ENCODE peak calls at places on chromosome X, in eight cellular contexts. G is fibroblast of lung, D is AG09309, M is dorsolateral prefrontal cortex, T is kidney epithelial cell, J is sigmoid colon, W is Caco-2, P is AG04450. V is an unnamed sample.

GRCh38 chrX:47068214-47068613 is 10.0 kb upstream of the RGN start:
- DNase-seq in G (no peak), D (no peak), M (no peak), T (no peak), J (no peak), W (no peak), P (no peak), V (no peak)

GRCh38 chrX:28127662-28128061 is 146.4 kb upstream of the DCAF8L1 start:
- DNase-seq in G (no peak), D (no peak), M (no peak), T (no peak), J (no peak), W (no peak), P (no peak), V (no peak)

GRCh38 chrX:132940727-132941162 is 17.7 kb downstream of the HS6ST2 start:
- DNase-seq in G (no peak), D (no peak), M (no peak), T (no peak), J (no peak), W (peak; percentile 82), P (no peak), V (no peak)

GRCh38 chrX:153375571-153375970 is 25.6 kb downstream of the PNMA6E start:
- DNase-seq in G (no peak), D (no peak), M (no peak), T (no peak), J (no peak), W (no peak), P (no peak), V (no peak)

GRCh38 chrX:68917799-68918198 is 89.0 kb downstream of the EFNB1 start:
- DNase-seq in G (no peak), D (no peak), M (no peak), T (no peak), J (no peak), W (no peak), P (no peak), V (no peak)

GRCh38 chrX:103845165-103845653 is 13.2 kb upstream of the RAB9B start:
- DNase-seq in G (peak; percentile 72), D (peak; percentile 59), M (peak; percentile 65), T (peak; percentile 44), J (peak; percentile 76), W (peak; percentile 48), P (peak; percentile 38), V (peak; percentile 81)

GRCh38 chrX:150018931-150019331 is 80.6 kb upstream of the EOLA2 start:
- DNase-seq in G (peak; percentile 50), D (peak; percentile 27), M (no peak), T (no peak), J (no peak), W (no peak), P (peak; percentile 67), V (no peak)

GRCh38 chrX:133005038-133005437 is 46.6 kb upstream of the HS6ST2 start:
- DNase-seq in G (peak; percentile 17), D (no peak), M (no peak), T (no peak), J (no peak), W (no peak), P (no peak), V (peak; percentile 5)

GRCh38 chrX:20965270-20966044 is 408.8 kb upstream of the CNKSR2 start:
- DNase-seq in G (no peak), D (no peak), M (no peak), T (no peak), J (no peak), W (peak; percentile 64), P (no peak), V (no peak)

GRCh38 chrX:148466292-148466691 is 34.1 kb upstream of the AFF2 start:
- DNase-seq in G (no peak), D (no peak), M (no peak), T (no peak), J (no peak), W (no peak), P (no peak), V (no peak)

GRCh38 chrX:24371391-24371972 is 11.0 kb downstream of the SUPT20HL1 start:
- DNase-seq in G (peak; percentile 54), D (no peak), M (peak; percentile 50), T (peak; percentile 12), J (peak; percentile 81), W (peak; percentile 47), P (no peak), V (peak; percentile 56)

GRCh38 chrX:43504394-43504793 is 151.7 kb upstream of the MAOA start:
- DNase-seq in G (no peak), D (no peak), M (no peak), T (peak; percentile 2), J (no peak), W (no peak), P (no peak), V (no peak)

DNA sequence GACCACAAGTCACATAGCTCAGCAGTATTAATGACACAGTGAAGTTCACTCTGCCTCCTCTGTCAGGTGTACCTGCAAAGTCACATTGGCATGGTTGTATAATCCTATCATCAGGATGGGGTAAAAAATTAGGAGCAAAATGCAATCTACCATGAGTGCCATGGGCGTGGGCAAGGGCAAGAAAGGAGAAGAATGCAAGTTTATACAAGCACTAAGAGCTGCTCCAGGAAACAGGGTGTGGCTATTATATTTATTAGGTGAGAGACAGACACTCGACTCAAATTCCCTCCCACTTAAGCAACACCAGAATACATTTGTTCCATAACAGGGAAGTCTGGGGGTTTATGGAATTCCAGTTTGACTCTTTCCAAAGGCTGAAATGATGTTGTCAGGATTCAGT is 378.8 kb downstream of the BCOR start:
- DNase-seq in G (peak; percentile 28), D (no peak), M (no peak), T (no peak), J (no peak), W (no peak), P (no peak), V (no peak)
- H3K4me3 ChIP-seq in G (no peak overlapping the region), D (no peak overlapping the region), M (no peak overlapping the region), T (no peak overlapping the region), J (no peak overlapping the region), W (no peak overlapping the region), P (no peak overlapping the region), V (no peak overlapping the region)

GRCh38 chrX:19532709-19533108 is 17.4 kb upstream of the MAP3K15 start:
- DNase-seq in G (no peak), D (no peak), M (no peak), T (no peak), J (no peak), W (no peak), P (no peak), V (no peak)

GRCh38 chrX:19540076-19540475 is 24.8 kb upstream of the MAP3K15 start:
- DNase-seq in G (no peak), D (no peak), M (no peak), T (no peak), J (no peak), W (no peak), P (no peak), V (no peak)

GRCh38 chrX:19541196-19541595 is 25.9 kb upstream of the MAP3K15 start:
- DNase-seq in G (no peak), D (no peak), M (no peak), T (no peak), J (no peak), W (no peak), P (no peak), V (no peak)

GRCh38 chrX:19539665-19540064 is 24.4 kb upstream of the MAP3K15 start:
- DNase-seq in G (no peak), D (no peak), M (no peak), T (no peak), J (no peak), W (no peak), P (no peak), V (no peak)

GRCh38 chrX:19535481-19535880 is 20.2 kb upstream of the MAP3K15 start:
- DNase-seq in G (peak; percentile 65), D (peak; percentile 3), M (no peak), T (no peak), J (no peak), W (no peak), P (no peak), V (peak; percentile 8)
- TF ChIP-seq CTCF in G (peak; percentile 37), D (peak; percentile 46), M (no peak), T (peak; percentile 48), J (no peak), W (peak; percentile 25), P (peak; percentile 51), V (peak; percentile 34)

GRCh38 chrX:53080628-53081580 is 1.3 kb upstream of the TSPYL2 start:
- DNase-seq in G (peak; percentile 29), D (no peak), M (no peak), T (no peak), J (no peak), W (no peak), P (no peak), V (no peak)
- H3K4me3 ChIP-seq in G (no peak overlapping the region), D (peak overlapping the region; percentile 26), M (peak overlapping the region; percentile 79), T (no peak overlapping the region), J (peak overlapping the region; percentile 33), W (peak overlapping the region; percentile 40), P (peak overlapping the region; percentile 37), V (peak overlapping the region; percentile 29)

GRCh38 chrX:134712272-134712671 is 54.0 kb upstream of the PLAC1 start:
- DNase-seq in G (no peak), D (no peak), M (no peak), T (no peak), J (no peak), W (no peak), P (no peak), V (no peak)
- TF ChIP-seq CTCF in G (no peak), D (no peak), M (no peak), T (no peak), J (no peak), W (no peak), P (no peak), V (no peak)

GRCh38 chrX:109954333-109954732 is 48.6 kb upstream of the TMEM164 start:
- DNase-seq in G (no peak), D (no peak), M (no peak), T (no peak), J (no peak), W (no peak), P (no peak), V (no peak)

GRCh38 chrX:109952050-109952449 is 50.9 kb upstream of the TMEM164 start:
- DNase-seq in G (no peak), D (no peak), M (no peak), T (no peak), J (no peak), W (no peak), P (no peak), V (no peak)

GRCh38 chrX:109954955-109955354 is 48.0 kb upstream of the TMEM164 start:
- DNase-seq in G (no peak), D (no peak), M (no peak), T (no peak), J (no peak), W (no peak), P (no peak), V (no peak)

DNA sequence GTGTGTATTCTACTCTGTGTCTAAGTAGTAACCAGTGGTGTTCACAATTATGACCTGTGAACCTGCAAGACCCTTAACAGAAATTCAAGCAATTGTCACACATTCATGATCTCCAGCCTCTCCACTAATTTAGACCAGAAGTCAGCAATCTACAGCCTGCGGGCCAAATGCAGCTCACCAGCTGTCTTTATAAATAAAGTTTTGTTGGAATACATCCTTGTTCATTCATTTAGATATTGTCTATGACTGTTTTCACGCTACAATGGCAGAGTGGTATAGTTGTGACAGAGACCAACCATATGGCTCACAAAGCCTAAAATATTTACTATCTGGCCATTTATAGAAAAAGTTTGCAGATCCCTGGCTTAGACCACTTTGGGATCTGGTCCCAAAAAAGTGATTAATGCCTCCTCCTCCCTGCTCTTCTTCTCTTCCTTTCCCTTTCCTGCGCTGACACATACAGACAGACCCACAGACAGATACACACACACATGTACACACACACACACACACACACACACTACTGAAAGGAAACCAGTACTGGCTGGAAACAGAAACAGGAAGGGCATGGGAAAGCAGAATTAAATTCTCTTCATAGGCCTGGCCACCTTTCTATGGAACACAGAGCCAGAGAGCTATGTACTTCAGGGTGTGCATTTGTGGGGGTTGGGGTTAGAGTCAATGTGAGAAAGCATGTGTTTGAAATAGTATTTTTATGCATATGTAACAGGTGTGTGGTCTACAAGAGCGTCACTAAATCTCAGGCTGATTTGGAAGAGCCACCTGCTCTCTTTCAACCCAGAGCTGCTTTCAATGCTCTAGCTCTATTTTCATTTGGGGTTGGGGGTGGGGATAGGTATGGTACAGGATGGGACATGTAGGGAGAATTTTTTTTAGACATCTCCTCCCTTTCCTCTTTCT is 49.7 kb upstream of the TMEM164 start:
- DNase-seq in G (no peak), D (no peak), M (no peak), T (no peak), J (no peak), W (no peak), P (no peak), V (no peak)
- H3K4me3 ChIP-seq in G (no peak overlapping the region), D (no peak overlapping the region), M (no peak overlapping the region), T (no peak overlapping the region), J (no peak overlapping the region), W (no peak overlapping the region), P (no peak overlapping the region), V (no peak overlapping the region)

V was measured in astrocyte of the spinal cord.